ENCODE peak calls at places on chromosomes 3 and 15, in five cellular contexts. One of them, this sample, is unnamed.

GRCh38 chr3:150308481-150308918 is 99.6 kb upstream of the TSC22D2 start:
- DNase-seq in mammary epithelial cell: no peak
- DNase-seq in GM23248: no peak
- DNase-seq in left ventricle myocardium inferior: no peak
- DNase-seq in naive thymus-derived CD4-positive, alpha-beta T cell: no peak
- DNase-seq in this sample: no peak

GRCh38 chr3:52433328-52434060 is 11.4 kb downstream of the SEMA3G start:
- DNase-seq in mammary epithelial cell: no peak
- DNase-seq in naive thymus-derived CD4-positive, alpha-beta T cell: no peak
- DNase-seq in GM23248: no peak
- DNase-seq in left ventricle myocardium inferior: peak; percentile 25
- DNase-seq in this sample: no peak

GRCh38 chr3:140911822-140912221 is 29.8 kb upstream of the SLC25A36 start:
- DNase-seq in left ventricle myocardium inferior: no peak
- DNase-seq in naive thymus-derived CD4-positive, alpha-beta T cell: no peak
- DNase-seq in mammary epithelial cell: no peak
- DNase-seq in GM23248: no peak
- DNase-seq in this sample: no peak

GRCh38 chr3:158909870-158910269 is 108.0 kb downstream of the MFSD1 start:
- DNase-seq in naive thymus-derived CD4-positive, alpha-beta T cell: no peak
- DNase-seq in left ventricle myocardium inferior: no peak
- DNase-seq in mammary epithelial cell: peak; percentile 42
- DNase-seq in GM23248: peak; percentile 80
- DNase-seq in this sample: no peak

GRCh38 chr3:75863878-75864277 is 78.5 kb upstream of the ZNF717 start:
- DNase-seq in GM23248: no peak
- DNase-seq in naive thymus-derived CD4-positive, alpha-beta T cell: no peak
- DNase-seq in mammary epithelial cell: no peak
- DNase-seq in left ventricle myocardium inferior: no peak
- DNase-seq in this sample: no peak

GRCh38 chr3:52506266-52506966 is 11.3 kb downstream of the STAB1 start:
- DNase-seq in mammary epithelial cell: no peak
- DNase-seq in GM23248: no peak
- DNase-seq in naive thymus-derived CD4-positive, alpha-beta T cell: no peak
- DNase-seq in left ventricle myocardium inferior: no peak
- DNase-seq in this sample: no peak

GRCh38 chr15:64647367-64647766 is 128.0 kb downstream of the RBPMS2 start:
- DNase-seq in GM23248: no peak
- DNase-seq in mammary epithelial cell: no peak
- DNase-seq in naive thymus-derived CD4-positive, alpha-beta T cell: no peak
- DNase-seq in left ventricle myocardium inferior: no peak
- DNase-seq in this sample: no peak

GRCh38 chr15:59741274-59741906 is 52.3 kb upstream of the BNIP2 start:
- DNase-seq in left ventricle myocardium inferior: no peak
- DNase-seq in naive thymus-derived CD4-positive, alpha-beta T cell: no peak
- DNase-seq in mammary epithelial cell: peak; percentile 13
- DNase-seq in GM23248: peak; percentile 38
- DNase-seq in this sample: no peak

GRCh38 chr15:91867581-91868026 is 14.1 kb downstream of the SLCO3A1 start:
- DNase-seq in GM23248: peak; percentile 97
- DNase-seq in left ventricle myocardium inferior: peak; percentile 73
- DNase-seq in mammary epithelial cell: peak; percentile 99
- DNase-seq in naive thymus-derived CD4-positive, alpha-beta T cell: no peak
- DNase-seq in this sample: peak; percentile 88

GRCh38 chr3:102125197-102125993 is 276.1 kb downstream of the NFKBIZ start:
- DNase-seq in mammary epithelial cell: no peak
- DNase-seq in naive thymus-derived CD4-positive, alpha-beta T cell: no peak
- DNase-seq in left ventricle myocardium inferior: no peak
- DNase-seq in GM23248: no peak
- DNase-seq in this sample: no peak

GRCh38 chr3:13277860-13278531 is 142.1 kb downstream of the NUP210 start:
- DNase-seq in left ventricle myocardium inferior: no peak
- DNase-seq in mammary epithelial cell: peak; percentile 5
- DNase-seq in naive thymus-derived CD4-positive, alpha-beta T cell: no peak
- DNase-seq in GM23248: peak; percentile 45
- DNase-seq in this sample: no peak

GRCh38 chr3:124442463-124442862 is 287.8 kb upstream of the UMPS start:
- DNase-seq in GM23248: peak; percentile 5
- DNase-seq in naive thymus-derived CD4-positive, alpha-beta T cell: no peak
- DNase-seq in left ventricle myocardium inferior: no peak
- DNase-seq in mammary epithelial cell: no peak
- DNase-seq in this sample: no peak

GRCh38 chr3:124444893-124445292 is 285.4 kb upstream of the UMPS start:
- DNase-seq in mammary epithelial cell: no peak
- DNase-seq in left ventricle myocardium inferior: no peak
- DNase-seq in GM23248: no peak
- DNase-seq in naive thymus-derived CD4-positive, alpha-beta T cell: no peak
- DNase-seq in this sample: no peak

GRCh38 chr3:124441766-124442165 is 288.5 kb upstream of the UMPS start:
- DNase-seq in naive thymus-derived CD4-positive, alpha-beta T cell: no peak
- DNase-seq in left ventricle myocardium inferior: no peak
- DNase-seq in mammary epithelial cell: no peak
- DNase-seq in GM23248: no peak
- DNase-seq in this sample: no peak

GRCh38 chr3:124444075-124444474 is 286.2 kb upstream of the UMPS start:
- DNase-seq in left ventricle myocardium inferior: no peak
- DNase-seq in mammary epithelial cell: no peak
- DNase-seq in GM23248: no peak
- DNase-seq in naive thymus-derived CD4-positive, alpha-beta T cell: no peak
- DNase-seq in this sample: no peak

GRCh38 chr3:124443446-124443845 is 286.8 kb upstream of the UMPS start:
- DNase-seq in left ventricle myocardium inferior: no peak
- DNase-seq in mammary epithelial cell: no peak
- DNase-seq in naive thymus-derived CD4-positive, alpha-beta T cell: no peak
- DNase-seq in GM23248: no peak
- DNase-seq in this sample: no peak
- H3K36me3 ChIP-seq in left ventricle myocardium inferior: peaks cover 65% of the 10 kb centered on the region
- H3K36me3 ChIP-seq in mammary epithelial cell: no peaks in the 10 kb centered on the region
- H3K36me3 ChIP-seq in naive thymus-derived CD4-positive, alpha-beta T cell: no peaks in the 10 kb centered on the region
- H3K36me3 ChIP-seq in GM23248: no peaks in the 10 kb centered on the region
- H3K36me3 ChIP-seq in this sample: peaks cover 3% of the 10 kb centered on the region

GRCh38 chr3:11604139-11604895 is 39.4 kb downstream of the VGLL4 start:
- DNase-seq in naive thymus-derived CD4-positive, alpha-beta T cell: no peak
- DNase-seq in GM23248: peak; percentile 90
- DNase-seq in mammary epithelial cell: no peak
- DNase-seq in left ventricle myocardium inferior: no peak
- DNase-seq in this sample: no peak
- H3K4me1 ChIP-seq in naive thymus-derived CD4-positive, alpha-beta T cell: no peaks in the 10 kb centered on the region
- H3K4me1 ChIP-seq in GM23248: peaks cover 74% of the 10 kb centered on the region
- H3K4me1 ChIP-seq in mammary epithelial cell: peaks cover 42% of the 10 kb centered on the region
- H3K4me1 ChIP-seq in left ventricle myocardium inferior: peaks cover 97% of the 10 kb centered on the region
- H3K4me1 ChIP-seq in this sample: peaks cover 30% of the 10 kb centered on the region

DNA sequence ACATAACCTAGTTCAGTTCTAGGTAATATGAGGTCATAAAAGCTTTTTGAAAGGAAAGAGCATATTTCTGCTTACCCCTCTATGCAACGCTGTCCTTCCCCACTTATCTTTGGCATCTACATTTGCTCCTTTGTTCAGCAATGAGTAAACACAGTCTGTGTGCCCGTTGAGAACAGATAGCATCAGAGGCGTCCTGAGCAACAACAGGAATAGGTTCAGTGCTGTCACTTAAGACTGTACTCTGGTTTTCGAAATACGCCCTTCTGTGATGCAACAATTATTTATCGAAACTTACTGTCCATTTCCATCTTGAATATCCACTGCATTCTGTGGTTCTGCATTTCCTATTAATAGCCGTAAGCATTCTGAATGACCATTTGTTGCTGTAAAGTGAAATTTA is 84.4 kb downstream of the BTD start:
- DNase-seq in naive thymus-derived CD4-positive, alpha-beta T cell: no peak
- DNase-seq in left ventricle myocardium inferior: no peak
- DNase-seq in GM23248: no peak
- DNase-seq in mammary epithelial cell: no peak
- DNase-seq in this sample: no peak
- H3K36me3 ChIP-seq in naive thymus-derived CD4-positive, alpha-beta T cell: peaks cover 17% of the 10 kb centered on the region
- H3K36me3 ChIP-seq in left ventricle myocardium inferior: peaks cover 56% of the 10 kb centered on the region
- H3K36me3 ChIP-seq in GM23248: peaks cover 58% of the 10 kb centered on the region
- H3K36me3 ChIP-seq in mammary epithelial cell: peaks cover 30% of the 10 kb centered on the region
- H3K36me3 ChIP-seq in this sample: peaks cover 8% of the 10 kb centered on the region

GRCh38 chr3:30622047-30622545 is 15.7 kb downstream of the TGFBR2 start:
- DNase-seq in mammary epithelial cell: no peak
- DNase-seq in GM23248: no peak
- DNase-seq in naive thymus-derived CD4-positive, alpha-beta T cell: no peak
- DNase-seq in left ventricle myocardium inferior: no peak
- DNase-seq in this sample: no peak
- H3K4me1 ChIP-seq in mammary epithelial cell: peaks cover 43% of the 10 kb centered on the region
- H3K4me1 ChIP-seq in GM23248: peaks cover 68% of the 10 kb centered on the region
- H3K4me1 ChIP-seq in naive thymus-derived CD4-positive, alpha-beta T cell: peaks cover 74% of the 10 kb centered on the region
- H3K4me1 ChIP-seq in left ventricle myocardium inferior: peaks cover 100% of the 10 kb centered on the region
- H3K4me1 ChIP-seq in this sample: peaks cover 39% of the 10 kb centered on the region